ENCODE peak calls at places on chromosomes 11 and 22, in nine cellular contexts. R is Caco-2; W is mucosa of descending colon; L is fibroblast of lung; T is sigmoid colon; K is cardiac muscle cell; C is Karpas-422; V is CD8-positive, alpha-beta T cell; U is left ventricle myocardium inferior. Z is an unnamed sample.

GRCh38 chr11:121494355-121495099 is 41.8 kb upstream of the SORL1-AS1 start:
- DNase-seq in R (no peak), W (no peak), L (no peak), T (no peak), K (no peak), C (peak; percentile 84), V (no peak), U (no peak), Z (no peak)

GRCh38 chr11:117121176-117121575 is 22.9 kb upstream of the PAFAH1B2 start:
- DNase-seq in R (no peak), W (no peak), L (peak; percentile 7), T (no peak), K (no peak), C (no peak), V (no peak), U (no peak), Z (no peak)

GRCh38 chr11:122394326-122394725 is 261.2 kb upstream of the UBASH3B start:
- DNase-seq in R (no peak), W (no peak), L (no peak), T (no peak), K (no peak), C (no peak), V (no peak), U (no peak), Z (no peak)

GRCh38 chr11:86184728-86185127 is 59.8 kb upstream of the EED start:
- DNase-seq in R (no peak), W (no peak), L (no peak), T (no peak), K (no peak), C (no peak), V (no peak), U (no peak), Z (no peak)

GRCh38 chr11:77179681-77180080 is 51.6 kb downstream of the MYO7A start:
- DNase-seq in R (no peak), W (no peak), L (no peak), T (no peak), K (no peak), C (no peak), V (no peak), U (no peak), Z (no peak)

GRCh38 chr22:50490531-50491308 is 4.1 kb downstream of the MIOX start:
- DNase-seq in R (no peak), W (no peak), L (no peak), T (no peak), K (no peak), C (no peak), V (peak; percentile 19), U (no peak), Z (no peak)

GRCh38 chr11:123184531-123184930 is 10.5 kb downstream of the CLMP start:
- DNase-seq in R (no peak), W (no peak), L (no peak), T (no peak), K (no peak), C (no peak), V (no peak), U (no peak), Z (no peak)

GRCh38 chr11:1749787-1750351 is 526 bp downstream of the IFITM10 start:
- DNase-seq in R (no peak), W (no peak), L (peak; percentile 81), T (no peak), K (no peak), C (no peak), V (no peak), U (no peak), Z (no peak)

GRCh38 chr22:20243545-20244249 is 24.4 kb downstream of the RTN4R start:
- DNase-seq in R (no peak), W (peak; percentile 58), L (peak; percentile 85), T (peak; percentile 82), K (peak; percentile 92), C (peak; percentile 83), V (peak; percentile 69), U (peak; percentile 75), Z (no peak)

GRCh38 chr11:69558519-69558941 is 77.1 kb downstream of the LINC01488 start:
- DNase-seq in R (no peak), W (no peak), L (no peak), T (no peak), K (no peak), C (no peak), V (peak; percentile 49), U (no peak), Z (no peak)

GRCh38 chr11:44980533-44981427 is 30.1 kb upstream of the TP53I11 start:
- DNase-seq in R (no peak), W (peak; percentile 60), L (no peak), T (peak; percentile 41), K (no peak), C (no peak), V (no peak), U (no peak), Z (no peak)

GRCh38 chr11:44978279-44978960 is 27.7 kb upstream of the TP53I11 start:
- DNase-seq in R (no peak), W (no peak), L (peak; percentile 24), T (no peak), K (no peak), C (no peak), V (no peak), U (no peak), Z (no peak)

GRCh38 chr11:44977493-44977984 is 26.9 kb upstream of the TP53I11 start:
- DNase-seq in R (no peak), W (peak; percentile 56), L (peak; percentile 29), T (no peak), K (no peak), C (no peak), V (no peak), U (no peak), Z (no peak)

GRCh38 chr11:44978961-44979331 is 28.3 kb upstream of the TP53I11 start:
- DNase-seq in R (peak; percentile 29), W (peak; percentile 84), L (no peak), T (no peak), K (no peak), C (no peak), V (no peak), U (no peak), Z (no peak)

DNA sequence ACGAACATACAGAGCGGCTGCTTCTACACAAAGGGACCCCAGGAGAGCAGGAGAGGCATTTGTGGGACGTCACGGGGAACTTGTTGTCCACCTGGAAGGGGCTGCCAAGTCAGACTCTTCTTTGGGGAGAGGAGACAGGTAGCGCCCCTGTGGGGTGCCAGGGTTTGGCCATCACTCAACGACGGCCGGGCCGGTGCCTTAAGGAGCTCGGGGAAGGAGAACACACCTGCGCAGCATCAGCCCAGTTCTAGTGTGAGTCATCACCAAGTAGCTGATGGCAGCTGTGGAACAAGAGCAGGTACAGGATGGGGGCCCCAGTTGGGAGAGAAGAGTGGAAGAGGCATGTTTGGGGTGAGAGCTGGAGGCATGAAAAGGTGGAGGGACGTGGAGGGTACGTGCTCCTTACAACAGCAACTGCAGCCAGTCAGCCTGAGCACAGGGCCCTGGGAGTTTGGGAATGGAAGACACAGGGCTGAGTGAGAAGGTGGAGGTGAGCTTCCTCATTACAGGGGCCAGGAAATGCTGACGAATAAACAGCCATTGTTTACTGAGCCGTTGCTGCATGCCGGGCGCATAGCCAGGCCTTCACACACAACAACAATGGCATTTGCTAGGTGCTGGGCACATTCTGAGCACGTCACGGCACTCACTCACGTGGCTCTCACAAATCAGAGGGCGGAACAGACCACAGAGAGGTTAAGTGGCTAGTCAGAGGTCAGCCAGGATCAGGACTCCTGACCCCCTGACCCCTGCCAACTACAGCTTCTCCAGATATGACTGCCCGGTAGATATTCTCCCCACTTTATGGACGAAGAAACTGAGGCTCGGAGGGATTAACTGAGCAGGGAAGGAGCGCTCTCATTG is 29.1 kb upstream of the TP53I11 start:
- DNase-seq in R (no peak), W (peak; percentile 85), L (no peak), T (peak; percentile 40), K (no peak), C (no peak), V (no peak), U (no peak), Z (no peak)
- H3K4me1 ChIP-seq in R (peaks cover 9% of the 10 kb centered on the region), W (peaks cover 50% of the 10 kb centered on the region), L (peaks cover 6% of the 10 kb centered on the region), T (no peaks in the 10 kb centered on the region), K (peaks cover 16% of the 10 kb centered on the region), C (no peaks in the 10 kb centered on the region), V (peaks cover 44% of the 10 kb centered on the region), U (peaks cover 33% of the 10 kb centered on the region), Z (peaks cover 2% of the 10 kb centered on the region)

GRCh38 chr11:55572548-55572947 is 620 bp downstream of the OR4C16 start:
- DNase-seq in R (no peak), W (no peak), L (no peak), T (no peak), K (no peak), C (no peak), V (no peak), U (no peak), Z (no peak)
- H3K9me3 ChIP-seq in R (no peaks in the 10 kb centered on the region), W (peaks cover 56% of the 10 kb centered on the region), L (no peaks in the 10 kb centered on the region), T (no peaks in the 10 kb centered on the region), K (peaks cover 5% of the 10 kb centered on the region), C (peaks cover 20% of the 10 kb centered on the region), V (peaks cover 5% of the 10 kb centered on the region), U (peaks cover 39% of the 10 kb centered on the region), Z (peaks cover 5% of the 10 kb centered on the region)

DNA sequence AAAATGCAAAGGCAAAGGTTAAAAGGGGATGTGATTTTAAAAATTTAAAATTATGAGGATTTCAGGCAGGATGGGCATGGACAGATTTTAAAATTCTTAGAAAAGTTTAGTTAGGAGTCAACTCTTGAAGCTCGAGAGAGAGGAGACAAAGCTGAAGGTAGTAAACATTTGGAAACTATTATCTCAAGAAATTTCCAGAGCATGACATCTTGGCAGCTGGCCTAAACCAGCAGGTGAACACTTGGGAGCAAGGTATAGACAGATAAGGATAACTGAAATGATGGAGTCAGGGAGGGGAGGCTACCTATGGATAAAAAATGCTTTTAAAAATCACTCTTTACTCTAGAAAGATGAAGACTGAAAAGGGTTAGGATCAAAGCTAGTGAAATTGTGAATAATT is 13.7 kb downstream of the POU2AF3 start:
- DNase-seq in R (no peak), W (no peak), L (no peak), T (no peak), K (no peak), C (no peak), V (no peak), U (no peak), Z (no peak)
- H3K36me3 ChIP-seq in R (no peaks in the 10 kb centered on the region), W (no peaks in the 10 kb centered on the region), L (no peaks in the 10 kb centered on the region), T (peaks cover 4% of the 10 kb centered on the region), K (no peaks in the 10 kb centered on the region), C (no peaks in the 10 kb centered on the region), V (no peaks in the 10 kb centered on the region), U (no peaks in the 10 kb centered on the region), Z (no peaks in the 10 kb centered on the region)

GRCh38 chr22:24142831-24143230 is 38.5 kb upstream of the SUSD2 start:
- DNase-seq in R (no peak), W (no peak), L (no peak), T (no peak), K (no peak), C (no peak), V (no peak), U (no peak), Z (no peak)

GRCh38 chr22:24144056-24144455 is 37.2 kb upstream of the SUSD2 start:
- DNase-seq in R (no peak), W (no peak), L (no peak), T (no peak), K (no peak), C (no peak), V (no peak), U (no peak), Z (no peak)

GRCh38 chr22:24141586-24141985 is 39.7 kb upstream of the SUSD2 start:
- DNase-seq in R (no peak), W (no peak), L (peak; percentile 13), T (no peak), K (no peak), C (no peak), V (no peak), U (no peak), Z (no peak)

GRCh38 chr22:24140357-24140756 is 40.9 kb upstream of the SUSD2 start:
- DNase-seq in R (no peak), W (no peak), L (no peak), T (no peak), K (no peak), C (no peak), V (no peak), U (no peak), Z (no peak)

GRCh38 chr22:24142241-24142640 is 39.0 kb upstream of the SUSD2 start:
- DNase-seq in R (no peak), W (no peak), L (no peak), T (no peak), K (no peak), C (no peak), V (no peak), U (no peak), Z (no peak)
- H3K4me1 ChIP-seq in R (peaks cover 22% of the 10 kb centered on the region), W (peaks cover 29% of the 10 kb centered on the region), L (peaks cover 39% of the 10 kb centered on the region), T (no peaks in the 10 kb centered on the region), K (peaks cover 34% of the 10 kb centered on the region), C (peaks cover 48% of the 10 kb centered on the region), V (peaks cover 86% of the 10 kb centered on the region), U (peaks cover 99% of the 10 kb centered on the region), Z (no peaks in the 10 kb centered on the region)

Z was measured in iPS DF 6.9.